ENCODE peak calls at places on chromosome 11, in five cellular contexts. P, N, W, E and T are unnamed samples.

GRCh38 chr11:7252683-7253213 is 1.0 kb downstream of the SYT9 start:
- DNase-seq in W (no peak), P (no peak), N (no peak), E (no peak), T (no peak)

GRCh38 chr11:18050853-18051252 is 4.8 kb upstream of the TPH1 start:
- DNase-seq in N (no peak), E (no peak), W (no peak), P (no peak), T (no peak)

GRCh38 chr11:27471067-27471587 is 1.5 kb downstream of the LGR4 start:
- DNase-seq in E (no peak), P (peak), N (no peak), W (peak), T (no peak)

GRCh38 chr11:120172054-120172881 is 34.4 kb upstream of the TRIM29 start:
- DNase-seq in P (peak), E (peak), N (peak), W (peak), T (peak)

GRCh38 chr11:10443152-10443551 is 11.9 kb upstream of the AMPD3 start:
- DNase-seq in W (no peak), E (no peak), N (no peak), P (no peak), T (no peak)

GRCh38 chr11:123546515-123546914 is 107.9 kb downstream of the SCN3B start:
- DNase-seq in N (no peak), P (no peak), W (no peak), E (no peak), T (no peak)

GRCh38 chr11:26551186-26551801 is 20.8 kb downstream of the MUC15 start:
- DNase-seq in W (no peak), P (no peak), E (no peak), N (no peak), T (no peak)

GRCh38 chr11:47946682-47947575 is 33.4 kb upstream of the PTPRJ start:
- DNase-seq in N (peak), W (peak), E (no peak), P (peak), T (peak)

GRCh38 chr11:24295360-24295759 is 201.5 kb upstream of the LUZP2 start:
- DNase-seq in W (no peak), E (no peak), N (peak), P (no peak), T (no peak)

GRCh38 chr11:72831521-72832300 is 17.5 kb downstream of the ATG16L2 start:
- DNase-seq in P (peak), E (peak), W (peak), N (peak), T (peak)

GRCh38 chr11:3148990-3149851 is 15.9 kb downstream of the OSBPL5 start:
- DNase-seq in P (no peak), N (no peak), W (no peak), E (no peak), T (no peak)

GRCh38 chr11:102643941-102644340 is 18.8 kb upstream of the MMP20 start:
- DNase-seq in E (no peak), N (no peak), P (no peak), W (no peak), T (no peak)

GRCh38 chr11:22193348-22194051 is 615 bp downstream of the ANO5 start:
- DNase-seq in N (peak), E (peak), P (peak), W (peak), T (peak)

GRCh38 chr11:35518766-35519165 is 6.7 kb downstream of the PAMR1 start:
- DNase-seq in N (no peak), E (no peak), P (no peak), W (no peak), T (no peak)

GRCh38 chr11:104164028-104164520 is at the start of gene PDGFD:
- DNase-seq in W (peak), N (peak), P (peak), E (peak), T (peak)

GRCh38 chr11:76786053-76787014 is 3.2 kb downstream of the TSKU start:
- DNase-seq in E (no peak), N (no peak), W (no peak), P (no peak), T (no peak)

GRCh38 chr11:1118755-1119275 is 38.9 kb upstream of the MUC5AC start:
- DNase-seq in N (no peak), P (no peak), W (no peak), E (no peak), T (no peak)

GRCh38 chr11:124415356-124415923 is 9.2 kb downstream of the OR8B4 start:
- DNase-seq in E (no peak), P (no peak), W (no peak), N (peak), T (no peak)

GRCh38 chr11:1204381-1205101 is 18.3 kb upstream of the MUC5B start:
- DNase-seq in P (no peak), N (no peak), W (no peak), E (no peak), T (no peak)

GRCh38 chr11:134027671-134028070 is 41.2 kb upstream of the JAM3 start:
- DNase-seq in N (no peak), E (no peak), W (no peak), P (no peak), T (no peak)

GRCh38 chr11:129637473-129637872 is 178.2 kb upstream of the TMEM45B start:
- DNase-seq in P (no peak), E (no peak), N (no peak), W (no peak), T (no peak)

GRCh38 chr11:31809543-31809856 is 1.6 kb downstream of the PAX6 start:
- DNase-seq in E (no peak), N (no peak), P (no peak), W (no peak), T (no peak)

GRCh38 chr11:2169001-2169370 is 2.6 kb downstream of the TH start:
- DNase-seq in P (no peak), N (no peak), E (no peak), W (no peak), T (no peak)

GRCh38 chr11:119441898-119442243 is 18.9 kb upstream of the THY1 start:
- DNase-seq in N (no peak), P (no peak), W (no peak), E (no peak), T (no peak)

GRCh38 chr11:114133548-114134329 is 74.2 kb downstream of the ZBTB16 start:
- DNase-seq in N (peak), E (no peak), W (peak), P (peak), T (no peak)

GRCh38 chr11:17734418-17734911 is at the start of gene KCNC1:
- DNase-seq in E (no peak), N (peak), W (no peak), P (no peak), T (no peak)

GRCh38 chr11:15976433-15977045 is 379.8 kb downstream of the SOX6 start:
- DNase-seq in W (no peak), N (no peak), P (no peak), E (no peak), T (no peak)

GRCh38 chr11:47979378-47980092 is 824 bp upstream of the PTPRJ start:
- DNase-seq in W (no peak), N (peak), P (no peak), E (no peak), T (no peak)

GRCh38 chr11:5046226-5046625 is at the start of gene OR52J3:
- DNase-seq in E (no peak), W (no peak), P (no peak), N (no peak), T (no peak)

GRCh38 chr11:126601550-126602215 is 246.2 kb downstream of the ST3GAL4 start:
- DNase-seq in E (no peak), N (no peak), W (no peak), P (no peak), T (no peak)

GRCh38 chr11:4511267-4511666 is 28.8 kb downstream of the OR52K1 start:
- DNase-seq in N (no peak), W (no peak), P (no peak), E (no peak), T (no peak)

GRCh38 chr11:12163181-12163841 is 52.9 kb downstream of the MICAL2 start:
- DNase-seq in P (peak), E (no peak), N (peak), W (no peak), T (no peak)

GRCh38 chr11:131666617-131667016 is 296.2 kb downstream of the NTM start:
- DNase-seq in W (no peak), E (no peak), N (no peak), P (no peak), T (no peak)

GRCh38 chr11:1049431-1049891 is 12.9 kb upstream of the MUC6 start:
- DNase-seq in N (no peak), W (peak), P (no peak), E (no peak), T (peak)

GRCh38 chr11:109552376-109552775 is 130.4 kb downstream of the C11orf87 start:
- DNase-seq in N (no peak), E (no peak), W (no peak), P (no peak), T (no peak)

GRCh38 chr11:94473177-94473799 is 20.4 kb downstream of the MRE11 start:
- DNase-seq in N (no peak), E (no peak), P (no peak), W (no peak), T (no peak)

GRCh38 chr11:129861702-129862107 is 33.7 kb downstream of the NFRKB start:
- DNase-seq in N (peak), W (peak), E (peak), P (peak), T (peak)

GRCh38 chr11:88435405-88435804 is 97.9 kb upstream of the CTSC start:
- DNase-seq in N (no peak), E (no peak), W (no peak), P (no peak), T (no peak)

GRCh38 chr11:32829680-32830412 is at the start of gene PRRG4:
- DNase-seq in P (peak), N (no peak), E (no peak), W (peak), T (peak)
- TF ChIP-seq POLR2A in P (peak), N (no peak), E (peak), W (peak), T (no peak)

GRCh38 chr11:75406338-75406777 is 7.0 kb downstream of the RPS3 start:
- DNase-seq in P (no peak), N (peak), W (no peak), E (no peak), T (no peak)
- TF ChIP-seq POLR2AphosphoS5 in P (no peak), N (peak), W (no peak), E (peak), T (no peak)

GRCh38 chr11:69644962-69645675 is 4.2 kb downstream of the CCND1 start:
- DNase-seq in P (no peak), N (no peak), W (no peak), E (no peak), T (no peak)

GRCh38 chr11:69647349-69647748 is 6.4 kb downstream of the CCND1 start:
- DNase-seq in N (no peak), W (no peak), P (no peak), E (no peak), T (no peak)

GRCh38 chr11:69646493-69647201 is 5.7 kb downstream of the CCND1 start:
- DNase-seq in N (no peak), W (no peak), E (no peak), P (no peak), T (no peak)

GRCh38 chr11:69644071-69644961 is 3.4 kb downstream of the CCND1 start:
- DNase-seq in P (peak), N (peak), E (no peak), W (peak), T (peak)

GRCh38 chr11:69645801-69646492 is 5.0 kb downstream of the CCND1 start:
- DNase-seq in E (no peak), N (no peak), W (no peak), P (no peak), T (no peak)
- H3K27ac ChIP-seq in E (no peak), N (no peak), W (peak), P (no peak), T (no peak)

GRCh38 chr11:45155058-45155551 is 8.7 kb downstream of the PRDM11 start:
- DNase-seq in E (no peak), P (no peak), N (no peak), W (no peak), T (peak)
- TF ChIP-seq POLR2A in E (no peak), P (no peak), N (no peak), W (no peak), T (no peak)

GRCh38 chr11:100676901-100677300 is 10.2 kb upstream of the ARHGAP42 start:
- DNase-seq in P (no peak), W (no peak), N (no peak), E (peak), T (no peak)

GRCh38 chr11:100675115-100675650 is 11.9 kb upstream of the ARHGAP42 start:
- DNase-seq in P (no peak), N (no peak), W (no peak), E (no peak), T (no peak)

GRCh38 chr11:100680070-100680469 is 7.0 kb upstream of the ARHGAP42 start:
- DNase-seq in N (no peak), E (no peak), P (no peak), W (no peak), T (no peak)

GRCh38 chr11:100681064-100681502 is 6.0 kb upstream of the ARHGAP42 start:
- DNase-seq in P (peak), E (no peak), W (peak), N (no peak), T (peak)

GRCh38 chr11:100677796-100678195 is 9.3 kb upstream of the ARHGAP42 start:
- DNase-seq in N (no peak), P (no peak), E (no peak), W (no peak), T (no peak)
- TF ChIP-seq POLR2AphosphoS5 in N (no peak), P (no peak), E (no peak), W (no peak), T (no peak)

GRCh38 chr11:96265972-96266371 is 77.0 kb downstream of the MAML2 start:
- DNase-seq in P (no peak), N (no peak), E (no peak), W (no peak), T (no peak)

GRCh38 chr11:96267490-96268010 is 75.4 kb downstream of the MAML2 start:
- DNase-seq in E (no peak), W (no peak), P (no peak), N (no peak), T (no peak)

GRCh38 chr11:96265236-96265737 is 77.7 kb downstream of the MAML2 start:
- DNase-seq in E (no peak), W (no peak), P (no peak), N (no peak), T (no peak)

GRCh38 chr11:96264364-96264763 is 78.6 kb downstream of the MAML2 start:
- DNase-seq in W (no peak), P (no peak), N (no peak), E (no peak), T (no peak)

DNA sequence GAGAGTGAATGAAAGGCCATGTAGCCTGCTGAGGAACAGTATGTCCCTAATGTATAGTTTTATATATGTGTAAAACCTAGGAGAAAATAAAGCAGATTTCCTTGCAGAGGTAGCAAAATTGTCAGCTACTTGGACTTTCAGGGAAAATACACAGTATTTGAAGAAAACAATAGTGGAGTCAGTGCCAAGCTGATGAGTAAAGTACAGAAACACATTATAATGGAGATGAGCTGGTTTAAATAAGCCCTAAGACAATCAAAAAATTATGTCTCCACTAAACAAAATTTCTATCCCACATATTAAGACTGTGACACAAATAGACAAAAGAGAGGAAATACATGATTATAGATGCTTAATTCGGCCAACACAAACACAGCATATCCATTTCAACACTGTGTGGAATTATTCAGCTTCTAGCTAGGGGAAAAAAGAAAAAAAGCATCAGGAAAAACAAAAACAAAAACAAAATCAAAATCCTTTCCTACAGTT is 76.0 kb downstream of the MAML2 start:
- DNase-seq in N (peak), W (no peak), E (no peak), P (no peak), T (no peak)
- H3K27ac ChIP-seq in N (peak), W (no peak), E (no peak), P (peak), T (peak)

GRCh38 chr11:62880803-62881578 is at the start of gene SLC3A2:
- DNase-seq in E (peak), N (peak), P (peak), W (peak), T (peak)

GRCh38 chr11:62882428-62882742 is 1.7 kb downstream of the SLC3A2 start:
- DNase-seq in E (no peak), P (no peak), W (no peak), N (no peak), T (no peak)

GRCh38 chr11:62880231-62880802 is 379 bp upstream of the SLC3A2 start:
- DNase-seq in N (peak), P (no peak), E (no peak), W (peak), T (no peak)

GRCh38 chr11:62882811-62883496 is 2.3 kb downstream of the SLC3A2 start:
- DNase-seq in E (no peak), N (peak), W (no peak), P (no peak), T (no peak)

DNA sequence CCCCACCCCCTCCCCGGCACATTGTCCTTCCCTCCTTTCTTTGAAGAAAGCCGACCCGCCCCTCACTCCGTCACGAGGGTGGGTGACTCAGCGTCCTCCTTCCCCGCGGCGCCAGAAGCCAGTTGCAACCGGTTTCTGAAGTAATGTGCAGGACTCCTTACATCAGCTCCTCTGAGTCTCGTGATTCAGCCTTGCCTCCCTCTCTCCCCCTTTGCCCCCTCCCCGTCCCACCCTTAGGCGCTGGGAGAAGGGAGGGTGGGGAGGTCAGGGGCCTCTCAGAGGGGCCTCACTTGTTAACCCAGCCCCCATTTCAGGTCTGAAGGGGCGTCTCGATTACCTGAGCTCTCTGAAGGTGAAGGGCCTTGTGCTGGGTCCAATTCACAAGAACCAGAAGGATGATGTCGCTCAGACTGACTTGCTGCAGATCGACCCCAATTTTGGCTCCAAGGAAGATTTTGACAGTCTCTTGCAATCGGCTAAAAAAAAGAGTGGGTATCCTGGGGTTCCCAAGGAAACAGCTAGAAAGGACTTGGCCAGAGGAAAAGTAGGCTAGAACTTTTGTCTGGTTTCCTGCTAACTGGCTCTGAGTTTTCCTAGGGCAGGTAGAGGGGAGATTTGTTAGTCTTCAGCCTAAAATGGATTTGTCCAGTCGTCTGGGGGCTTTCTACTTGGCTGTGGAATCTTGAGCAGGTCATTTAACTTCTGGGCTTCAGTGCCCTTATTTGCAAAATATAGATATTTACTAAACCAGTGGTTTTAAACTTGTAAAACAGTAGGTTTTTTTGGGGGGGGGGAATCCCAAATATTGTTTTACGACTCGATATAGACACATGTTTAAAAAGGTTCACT is 1.1 kb downstream of the SLC3A2 start:
- DNase-seq in E (peak), W (peak), N (peak), P (peak), T (peak)
- TF ChIP-seq POLR2A in E (peak), W (peak), N (peak), P (no peak), T (no peak)

DNA sequence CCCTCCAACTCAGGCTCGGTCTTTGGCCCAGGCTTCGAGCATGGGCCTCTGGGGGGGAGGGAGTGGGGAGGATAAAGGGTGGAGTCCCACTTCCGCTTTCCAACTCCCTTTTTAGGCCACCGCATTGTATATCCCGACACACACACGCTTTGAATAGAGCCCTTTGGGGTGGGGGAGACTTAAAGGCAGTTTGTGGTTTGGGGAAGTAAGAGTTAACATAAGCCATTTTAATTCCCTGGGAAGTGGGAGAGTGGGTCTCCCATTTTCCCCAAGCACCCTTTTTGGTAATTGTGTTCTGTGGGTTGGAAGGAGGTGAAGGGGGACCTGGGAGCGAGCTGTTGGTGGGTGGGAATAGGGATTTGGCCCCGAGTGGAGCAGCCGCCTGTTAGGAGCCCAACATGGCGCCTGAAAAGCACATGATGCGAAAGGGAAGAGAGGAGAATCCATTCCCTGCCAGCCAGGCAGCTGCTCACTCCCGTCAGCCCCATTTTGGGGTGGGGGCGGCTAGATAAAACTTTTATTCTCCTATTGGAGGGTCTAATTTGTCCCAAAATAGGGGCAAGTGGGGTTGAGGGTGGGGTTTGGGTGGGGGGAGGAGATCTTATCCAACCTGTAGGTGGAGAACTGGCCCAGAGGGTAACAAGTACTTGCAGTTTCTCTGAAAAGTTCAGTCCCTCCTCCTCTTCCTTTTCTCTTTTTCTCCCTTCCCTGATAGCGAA is 983 bp downstream of the PCF11 start:
- DNase-seq in P (peak), W (peak), E (no peak), N (peak), T (peak)
- TF ChIP-seq POLR2AphosphoS5 in P (peak), W (peak), E (peak), N (peak), T (no peak)